ENCODE peak calls at places on chromosomes 1 and 21, in seven cellular contexts. B is tibial artery; N is CD8-positive, alpha-beta T cell; R is omental fat pad; H is ovary; V is GM12865; G is coronary artery. P is an unnamed sample.

GRCh38 chr21:46220275-46220810 is 8.2 kb downstream of the LSS start:
- DNase-seq in B (no peak), N (no peak), R (no peak), H (peak; percentile 24), V (no peak), G (no peak), P (no peak)

GRCh38 chr21:17784604-17785402 is 34.4 kb downstream of the C21orf91 start:
- DNase-seq in B (no peak), N (no peak), R (no peak), H (no peak), V (peak; percentile 93), G (no peak), P (no peak)

GRCh38 chr1:221841291-221841982 is 99.5 kb upstream of the DUSP10 start:
- DNase-seq in B (no peak), N (no peak), R (no peak), H (no peak), V (no peak), G (no peak), P (no peak)

GRCh38 chr1:156144747-156145146 is 8.6 kb upstream of the SEMA4A start:
- DNase-seq in B (no peak), N (no peak), R (no peak), H (no peak), V (no peak), G (no peak), P (no peak)

GRCh38 chr1:150976879-150977694 is 2.5 kb upstream of the CERS2 start:
- DNase-seq in B (peak; percentile 91), N (peak; percentile 33), R (peak; percentile 62), H (peak; percentile 55), V (peak; percentile 36), G (peak; percentile 93), P (peak; percentile 94)

GRCh38 chr1:53182111-53182593 is 14.5 kb upstream of the CPT2 start:
- DNase-seq in B (peak; percentile 85), N (peak; percentile 58), R (peak; percentile 97), H (peak; percentile 90), V (peak; percentile 88), G (no peak), P (peak; percentile 90)

GRCh38 chr1:224615861-224616760 is at the start of gene CNIH3:
- DNase-seq in B (no peak), N (no peak), R (no peak), H (no peak), V (no peak), G (no peak), P (no peak)

GRCh38 chr21:34807146-34807880 is 138.5 kb downstream of the CLIC6 start:
- DNase-seq in B (no peak), N (no peak), R (peak; percentile 45), H (no peak), V (peak; percentile 65), G (no peak), P (no peak)

GRCh38 chr1:228767636-228768344 is 32.5 kb downstream of the RHOU start:
- DNase-seq in B (no peak), N (no peak), R (no peak), H (no peak), V (no peak), G (no peak), P (no peak)

GRCh38 chr1:157092831-157093230 is 6.8 kb downstream of the ETV3L start:
- DNase-seq in B (no peak), N (no peak), R (no peak), H (peak; percentile 90), V (no peak), G (no peak), P (no peak)

GRCh38 chr21:15741510-15741909 is 11.7 kb downstream of the USP25 start:
- DNase-seq in B (no peak), N (no peak), R (no peak), H (no peak), V (no peak), G (no peak), P (no peak)

GRCh38 chr21:44695641-44696040 is 1.3 kb upstream of the KRTAP10-12 start:
- DNase-seq in B (no peak), N (no peak), R (no peak), H (no peak), V (no peak), G (no peak), P (no peak)

DNA sequence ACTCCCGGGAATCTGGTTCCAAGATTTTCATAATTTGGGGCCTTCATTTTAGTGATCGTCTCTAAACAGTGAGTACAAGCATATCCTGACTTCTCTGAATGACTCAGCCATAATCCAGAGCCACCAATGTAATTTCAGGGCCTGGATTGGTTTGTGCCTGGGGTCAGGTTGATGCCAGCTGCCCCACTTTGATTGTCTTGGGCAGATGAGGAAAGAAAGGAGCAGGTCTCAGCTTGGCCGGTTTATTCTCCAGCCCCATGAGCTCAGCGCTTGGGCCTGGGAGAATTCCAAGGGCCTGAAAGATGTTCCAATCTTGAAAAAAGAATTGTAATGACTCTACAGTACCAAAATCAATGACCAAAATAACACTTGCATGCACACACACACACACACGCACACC is 71.2 kb upstream of the ECE1 start:
- DNase-seq in B (no peak), N (no peak), R (no peak), H (no peak), V (no peak), G (no peak), P (no peak)
- TF ChIP-seq CTCF in B (no peak), N (no peak), R (no peak), H (no peak), V (no peak), G (no peak), P (no peak)

GRCh38 chr1:72283204-72284083 is 1.1 kb upstream of the NEGR1 start:
- DNase-seq in B (peak; percentile 82), N (no peak), R (no peak), H (peak; percentile 86), V (peak; percentile 1), G (peak; percentile 82), P (peak; percentile 80)
- TF ChIP-seq CTCF in B (no peak), N (no peak), R (no peak), H (no peak), V (no peak), G (no peak), P (no peak)

DNA sequence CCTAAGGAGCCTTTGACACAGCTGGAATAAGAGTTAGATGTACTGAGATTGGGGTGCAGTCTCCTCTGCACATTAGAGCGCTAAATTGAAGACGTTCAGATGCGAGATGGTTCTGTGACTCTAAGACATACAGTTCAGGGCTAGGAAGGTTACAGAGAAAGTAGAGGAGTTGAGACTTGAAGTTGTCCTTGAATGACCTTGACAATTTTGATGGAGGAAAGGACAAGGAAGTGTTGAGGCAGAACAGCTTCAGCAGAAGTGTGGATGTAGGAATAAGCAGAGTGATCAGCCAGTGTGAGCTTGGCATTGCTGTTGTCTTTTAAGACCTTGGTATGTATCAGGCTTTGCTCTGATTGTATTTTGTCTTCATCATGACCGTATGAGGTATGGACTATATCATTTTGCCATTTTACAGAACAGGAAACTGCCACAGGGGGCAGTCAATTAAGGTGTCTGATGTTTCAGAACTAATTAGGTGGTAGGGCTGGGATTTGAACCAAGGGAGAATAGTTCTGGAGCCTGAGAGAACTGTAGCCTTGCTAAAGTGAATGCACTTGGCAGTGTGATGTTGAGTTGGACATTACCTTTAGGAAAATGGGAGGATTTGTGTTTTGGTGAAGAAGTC is 9.2 kb downstream of the TTF2 start:
- DNase-seq in B (no peak), N (no peak), R (no peak), H (no peak), V (no peak), G (no peak), P (no peak)
- TF ChIP-seq CTCF in B (no peak), N (no peak), R (no peak), H (no peak), V (peak; percentile 8), G (no peak), P (no peak)

DNA sequence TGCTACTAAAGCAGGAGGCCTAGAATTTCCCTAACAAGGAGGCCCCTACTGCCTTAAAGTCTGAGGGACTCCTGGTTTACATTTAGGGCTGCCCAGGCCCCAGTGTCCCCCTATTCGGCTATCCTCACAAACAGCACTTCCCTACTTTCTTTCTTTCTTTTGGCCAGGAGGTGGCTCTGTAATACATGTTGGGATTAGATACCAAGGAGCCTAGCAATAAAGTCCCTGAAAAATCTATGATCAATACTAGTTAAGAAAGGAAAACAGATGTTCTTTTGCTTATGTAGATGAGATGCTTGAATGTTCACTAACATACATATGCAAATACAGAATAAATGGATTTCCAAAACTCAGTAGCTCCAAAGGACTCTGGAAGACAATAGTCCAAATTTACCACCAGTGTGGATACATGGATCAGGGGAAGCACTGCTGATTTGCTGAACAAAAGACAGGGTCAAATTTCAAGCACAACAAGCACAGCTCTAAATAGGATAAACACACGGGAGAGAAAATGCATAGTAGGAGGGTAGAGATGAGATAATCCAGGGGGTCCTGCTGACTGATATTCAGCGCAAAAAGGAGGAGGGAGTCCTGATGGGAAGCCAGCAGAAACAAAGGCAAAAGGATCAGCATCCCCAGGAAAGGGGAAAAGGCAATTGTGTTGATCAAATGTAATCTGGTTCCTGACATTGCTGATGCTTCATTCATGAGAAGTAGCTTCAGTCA is 240.0 kb downstream of the NUF2 start:
- DNase-seq in B (no peak), N (no peak), R (no peak), H (no peak), V (no peak), G (no peak), P (no peak)
- TF ChIP-seq CTCF in B (peak; percentile 11), N (no peak), R (no peak), H (no peak), V (no peak), G (no peak), P (peak; percentile 21)